ENCODE peak calls at places on chromosomes 16 and 17, in ten cellular contexts. Y is AG04450; B is mesenchymal stem cell; Z is NB4; U is fibroblast of the aortic adventitia; K is stomach; E is cardiac muscle cell; X is prostate gland; C is effector memory CD4-positive, alpha-beta T cell; R is tibial artery. V is an unnamed sample.

GRCh38 chr17:34740936-34741515 is 161.6 kb downstream of the TMEM132E start:
- DNase-seq in Y (no peak), B (no peak), Z (no peak), U (no peak), K (peak; percentile 4), E (no peak), X (no peak), C (no peak), R (peak; percentile 9), V (no peak)

GRCh38 chr16:75251280-75252048 is at the start of gene BCAR1:
- DNase-seq in Y (peak; percentile 73), B (peak; percentile 93), Z (peak; percentile 80), U (peak; percentile 87), K (peak; percentile 93), E (peak; percentile 96), X (peak; percentile 88), C (no peak), R (peak; percentile 94), V (peak; percentile 81)

GRCh38 chr16:31333686-31334649 is 21.0 kb upstream of the ITGAX start:
- DNase-seq in Y (no peak), B (no peak), Z (peak; percentile 68), U (peak; percentile 9), K (no peak), E (peak; percentile 26), X (no peak), C (no peak), R (no peak), V (no peak)

GRCh38 chr16:50498756-50499155 is 49.4 kb upstream of the NKD1 start:
- DNase-seq in Y (no peak), B (no peak), Z (no peak), U (no peak), K (no peak), E (peak; percentile 20), X (no peak), C (no peak), R (peak; percentile 87), V (no peak)

GRCh38 chr17:30393911-30394867 is 15.5 kb downstream of the CPD start:
- DNase-seq in Y (no peak), B (peak; percentile 10), Z (no peak), U (no peak), K (no peak), E (no peak), X (no peak), C (no peak), R (no peak), V (no peak)

GRCh38 chr16:84643180-84643583 is 5.1 kb upstream of the KLHL36 start:
- DNase-seq in Y (peak; percentile 71), B (peak; percentile 84), Z (peak; percentile 73), U (peak; percentile 97), K (peak; percentile 45), E (peak; percentile 92), X (peak; percentile 77), C (no peak), R (peak; percentile 96), V (no peak)

GRCh38 chr17:32314636-32315035 is 27.3 kb downstream of the C17orf75 start:
- DNase-seq in Y (no peak), B (no peak), Z (no peak), U (no peak), K (no peak), E (no peak), X (no peak), C (no peak), R (no peak), V (no peak)

GRCh38 chr17:78787444-78787843 is 5.4 kb upstream of the CYTH1 start:
- DNase-seq in Y (no peak), B (no peak), Z (no peak), U (no peak), K (no peak), E (no peak), X (no peak), C (no peak), R (no peak), V (no peak)

DNA sequence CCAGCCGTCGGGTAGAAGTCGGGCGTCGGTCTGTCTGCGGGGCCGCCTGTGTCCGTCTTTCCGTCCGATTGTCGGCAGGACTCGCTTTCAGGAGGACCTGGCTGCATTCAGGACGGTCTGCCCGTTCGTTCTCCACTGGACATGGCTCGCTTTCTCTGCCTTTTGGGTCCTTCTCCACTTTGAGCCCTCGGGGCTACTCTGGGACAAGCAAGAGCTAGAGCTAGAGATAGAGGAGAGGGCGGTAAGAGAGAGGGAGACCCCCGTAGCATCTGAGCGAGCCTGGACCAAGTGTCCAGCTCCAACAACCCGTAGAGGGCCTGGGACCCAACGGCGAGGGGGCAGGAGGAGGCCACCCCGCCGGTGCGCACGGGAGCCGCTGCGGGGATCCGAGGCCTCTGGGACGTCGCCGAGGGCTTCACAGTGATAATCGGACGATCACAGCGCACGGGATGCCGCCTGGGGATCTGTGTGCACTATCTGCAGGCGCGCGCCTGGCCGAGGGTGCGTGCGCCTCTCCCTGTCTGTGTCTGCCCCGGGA is 4.5 kb downstream of the TBX4 start:
- DNase-seq in Y (no peak), B (no peak), Z (no peak), U (no peak), K (no peak), E (no peak), X (no peak), C (no peak), R (no peak), V (no peak)
- H3K4me3 ChIP-seq in Y (no peak overlapping the region), B (no peak overlapping the region), Z (no peak overlapping the region), U (no peak overlapping the region), K (peak overlapping the region; percentile 28), E (no peak overlapping the region), X (no peak overlapping the region), C (peak overlapping the region; percentile 25), R (no peak overlapping the region), V (no peak overlapping the region)

GRCh38 chr17:43369986-43370385 is 28.8 kb upstream of the ARL4D start:
- DNase-seq in Y (no peak), B (no peak), Z (no peak), U (no peak), K (no peak), E (no peak), X (no peak), C (no peak), R (no peak), V (no peak)

GRCh38 chr17:43368740-43369506 is 29.9 kb upstream of the ARL4D start:
- DNase-seq in Y (no peak), B (peak; percentile 89), Z (peak; percentile 95), U (peak; percentile 77), K (peak; percentile 80), E (peak; percentile 91), X (peak; percentile 76), C (peak; percentile 41), R (peak; percentile 91), V (peak; percentile 81)

GRCh38 chr17:43365356-43365755 is 33.4 kb upstream of the ARL4D start:
- DNase-seq in Y (no peak), B (no peak), Z (no peak), U (no peak), K (no peak), E (no peak), X (no peak), C (no peak), R (no peak), V (no peak)

GRCh38 chr17:43366809-43367587 is 31.8 kb upstream of the ARL4D start:
- DNase-seq in Y (no peak), B (no peak), Z (peak; percentile 35), U (no peak), K (no peak), E (peak; percentile 36), X (no peak), C (no peak), R (no peak), V (no peak)

DNA sequence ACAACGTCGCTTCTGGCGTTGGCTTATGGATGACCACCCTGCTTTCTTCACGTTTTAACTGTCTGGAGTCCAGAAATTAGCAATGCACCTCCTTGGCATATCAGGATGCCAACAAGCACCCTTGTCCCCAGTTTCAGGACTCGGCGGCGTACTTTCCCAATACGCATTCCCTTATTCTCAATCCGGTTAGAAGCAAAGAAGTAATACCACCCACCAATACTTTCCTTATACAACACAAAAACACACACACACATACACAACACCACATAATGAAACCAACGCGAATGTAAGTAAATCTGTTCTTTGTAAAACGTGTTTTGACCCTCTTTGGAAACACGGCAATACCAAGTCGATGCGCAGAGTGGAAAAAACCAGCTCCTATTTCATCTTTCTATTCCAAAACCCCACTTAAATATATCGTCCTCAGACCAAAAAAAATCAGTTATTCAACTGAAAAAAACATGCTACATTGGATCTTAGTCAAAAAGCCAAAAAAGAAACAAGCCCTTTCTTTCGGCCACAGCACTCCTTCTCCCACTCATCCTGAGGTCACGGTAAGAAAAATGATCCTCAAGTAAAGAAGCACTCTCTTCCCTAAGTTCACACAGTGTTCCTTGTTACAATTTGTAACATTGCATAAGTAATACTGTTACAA is 31.1 kb upstream of the ARL4D start:
- DNase-seq in Y (peak; percentile 97), B (peak; percentile 100), Z (peak; percentile 89), U (peak; percentile 96), K (no peak), E (peak; percentile 94), X (no peak), C (no peak), R (no peak), V (peak; percentile 79)
- H3K4me3 ChIP-seq in Y (peak overlapping the region; percentile 35), B (peak overlapping the region; percentile 71), Z (peak overlapping the region; percentile 72), U (peak overlapping the region; percentile 25), K (peak overlapping the region; percentile 53), E (peak overlapping the region; percentile 31), X (no peak overlapping the region), C (peak overlapping the region; percentile 76), R (peak overlapping the region; percentile 56), V (peak overlapping the region; percentile 19)

GRCh38 chr16:17552351-17552750 is 81.6 kb upstream of the XYLT1 start:
- DNase-seq in Y (no peak), B (no peak), Z (no peak), U (no peak), K (no peak), E (no peak), X (no peak), C (no peak), R (no peak), V (no peak)
- H3K4me3 ChIP-seq in Y (no peak overlapping the region), B (no peak overlapping the region), Z (no peak overlapping the region), U (no peak overlapping the region), K (no peak overlapping the region), E (no peak overlapping the region), X (no peak overlapping the region), C (no peak overlapping the region), R (no peak overlapping the region), V (no peak overlapping the region)

GRCh38 chr16:69773255-69773947 is 11.3 kb downstream of the WWP2 start:
- DNase-seq in Y (no peak), B (no peak), Z (no peak), U (no peak), K (no peak), E (no peak), X (no peak), C (no peak), R (no peak), V (peak; percentile 24)

GRCh38 chr16:69769404-69769803 is 7.3 kb downstream of the WWP2 start:
- DNase-seq in Y (no peak), B (no peak), Z (no peak), U (no peak), K (no peak), E (no peak), X (no peak), C (no peak), R (no peak), V (no peak)

GRCh38 chr16:69771651-69771967 is 9.5 kb downstream of the WWP2 start:
- DNase-seq in Y (no peak), B (no peak), Z (no peak), U (no peak), K (no peak), E (no peak), X (no peak), C (no peak), R (no peak), V (no peak)

GRCh38 chr16:69775535-69775934 is 13.4 kb downstream of the WWP2 start:
- DNase-seq in Y (no peak), B (no peak), Z (no peak), U (no peak), K (no peak), E (no peak), X (no peak), C (no peak), R (no peak), V (no peak)

GRCh38 chr16:69772560-69773254 is 10.6 kb downstream of the WWP2 start:
- DNase-seq in Y (no peak), B (no peak), Z (no peak), U (peak; percentile 24), K (no peak), E (peak; percentile 27), X (no peak), C (no peak), R (no peak), V (no peak)
- H3K4me3 ChIP-seq in Y (no peak overlapping the region), B (peak overlapping the region; percentile 48), Z (no peak overlapping the region), U (no peak overlapping the region), K (no peak overlapping the region), E (no peak overlapping the region), X (no peak overlapping the region), C (no peak overlapping the region), R (no peak overlapping the region), V (no peak overlapping the region)